ENCODE peak calls at places on chromosomes 13 and 19, in six cellular contexts. P is left ventricle myocardium superior; M is LoVo; B is AG08395; Q is effector memory CD8-positive, alpha-beta T cell; W is fibroblast of the aortic adventitia. X is an unnamed sample.

GRCh38 chr13:113897966-113898365 is 34.1 kb upstream of the GAS6 start:
- DNase-seq in P (peak; percentile 6), M (no peak), B (no peak), Q (no peak), W (peak; percentile 14), X (no peak)

GRCh38 chr13:98280176-98280510 is 103.1 kb upstream of the RNF113B start:
- DNase-seq in P (no peak), M (no peak), B (no peak), Q (no peak), W (no peak), X (no peak)

GRCh38 chr13:113597386-113598080 is 13.0 kb downstream of the TFDP1 start:
- DNase-seq in P (no peak), M (no peak), B (no peak), Q (no peak), W (no peak), X (no peak)

GRCh38 chr13:92716749-92717148 is 509.9 kb upstream of the GPC6 start:
- DNase-seq in P (no peak), M (no peak), B (peak; percentile 30), Q (no peak), W (peak; percentile 63), X (peak; percentile 19)

GRCh38 chr19:4933528-4933927 is 24.2 kb downstream of the UHRF1 start:
- DNase-seq in P (no peak), M (peak; percentile 13), B (no peak), Q (no peak), W (peak; percentile 38), X (no peak)

GRCh38 chr19:46661735-46662592 is 982 bp upstream of the DACT3 start:
- DNase-seq in P (peak; percentile 86), M (peak; percentile 80), B (peak; percentile 89), Q (peak; percentile 65), W (peak; percentile 93), X (peak; percentile 90)

GRCh38 chr13:46053162-46054012 is 841 bp upstream of the ZC3H13 start:
- DNase-seq in P (no peak), M (no peak), B (no peak), Q (no peak), W (peak; percentile 4), X (no peak)

GRCh38 chr19:4774136-4774535 is 17.4 kb upstream of the FEM1A start:
- DNase-seq in P (no peak), M (no peak), B (no peak), Q (no peak), W (no peak), X (no peak)

GRCh38 chr13:43058836-43059235 is 35.5 kb downstream of the DNAJC15 start:
- DNase-seq in P (no peak), M (no peak), B (no peak), Q (no peak), W (no peak), X (no peak)

GRCh38 chr19:52273301-52273700 is 3.9 kb downstream of the ZNF766 start:
- DNase-seq in P (no peak), M (no peak), B (no peak), Q (no peak), W (no peak), X (no peak)

GRCh38 chr19:19101540-19101939 is 36.7 kb downstream of the TMEM161A start:
- DNase-seq in P (no peak), M (no peak), B (no peak), Q (no peak), W (no peak), X (no peak)

GRCh38 chr19:50203281-50204080 is at the start of gene MYH14:
- DNase-seq in P (peak; percentile 93), M (peak; percentile 98), B (peak; percentile 16), Q (no peak), W (no peak), X (no peak)

GRCh38 chr13:112895521-112896465 is 73.2 kb upstream of the MCF2L start:
- DNase-seq in P (peak; percentile 21), M (no peak), B (no peak), Q (no peak), W (no peak), X (no peak)

GRCh38 chr13:62879071-62879470 is 1463.4 kb upstream of the PCDH20 start:
- DNase-seq in P (no peak), M (no peak), B (peak; percentile 33), Q (no peak), W (peak; percentile 0), X (peak; percentile 77)

GRCh38 chr13:37202264-37202663 is 96.8 kb upstream of the CSNK1A1L start:
- DNase-seq in P (no peak), M (no peak), B (peak; percentile 60), Q (no peak), W (no peak), X (peak; percentile 37)

GRCh38 chr19:47511128-47511517 is 3.7 kb downstream of the NAPA start:
- DNase-seq in P (peak; percentile 77), M (no peak), B (no peak), Q (no peak), W (no peak), X (no peak)

GRCh38 chr19:6577410-6578125 is 13.4 kb downstream of the CD70 start:
- DNase-seq in P (no peak), M (peak; percentile 90), B (no peak), Q (no peak), W (peak; percentile 30), X (no peak)

GRCh38 chr19:38650911-38651584 is 3.6 kb downstream of the ACTN4 start:
- DNase-seq in P (no peak), M (no peak), B (peak; percentile 77), Q (no peak), W (peak; percentile 99), X (peak; percentile 60)

GRCh38 chr13:20118268-20119140 is 42.3 kb downstream of the GJA3 start:
- DNase-seq in P (peak; percentile 66), M (peak; percentile 46), B (peak; percentile 46), Q (no peak), W (peak; percentile 39), X (no peak)

GRCh38 chr13:83221256-83221655 is 661.0 kb downstream of the SLITRK1 start:
- DNase-seq in P (no peak), M (no peak), B (no peak), Q (no peak), W (peak; percentile 45), X (no peak)

GRCh38 chr19:18297308-18297707 is 15.9 kb upstream of the JUND start:
- DNase-seq in P (no peak), M (no peak), B (no peak), Q (no peak), W (no peak), X (peak; percentile 33)

GRCh38 chr13:111204438-111205177 is 89.5 kb downstream of the ARHGEF7 start:
- DNase-seq in P (peak; percentile 71), M (no peak), B (peak; percentile 73), Q (no peak), W (peak; percentile 81), X (peak; percentile 84)

GRCh38 chr13:84352946-84353345 is 470.7 kb upstream of the SLITRK1 start:
- DNase-seq in P (no peak), M (no peak), B (no peak), Q (no peak), W (no peak), X (no peak)

GRCh38 chr13:27474751-27475268 is 24.4 kb upstream of the MTIF3 start:
- DNase-seq in P (no peak), M (no peak), B (no peak), Q (no peak), W (no peak), X (no peak)

GRCh38 chr13:99766641-99767045 is 204.9 kb downstream of the ZIC5 start:
- DNase-seq in P (no peak), M (no peak), B (no peak), Q (no peak), W (no peak), X (no peak)

GRCh38 chr13:50679321-50679720 is 164.2 kb downstream of the DLEU7 start:
- DNase-seq in P (no peak), M (no peak), B (peak; percentile 28), Q (no peak), W (peak; percentile 71), X (no peak)

X was measured in IMR-90.